ENCODE peak calls at places on chromosomes 7 and 10, in five cellular contexts. B is brain microvascular endothelial cell, T is left ventricle myocardium inferior, H is choroid plexus epithelial cell, W is Panc1. I is an unnamed sample.

GRCh38 chr7:121755818-121756501 is 117.0 kb upstream of the PTPRZ1 start:
- DNase-seq in B (no peak), W (no peak), T (no peak), H (no peak), I (no peak)

GRCh38 chr10:43043773-43044394 is 33.0 kb upstream of the RET start:
- DNase-seq in T (no peak), H (no peak), B (no peak), W (no peak), I (peak; percentile 51)

GRCh38 chr7:139871820-139872219 is 42.8 kb downstream of the TBXAS1 start:
- DNase-seq in W (no peak), B (no peak), H (peak; percentile 60), T (no peak), I (no peak)

GRCh38 chr7:34222722-34223121 is 317.4 kb downstream of the BMPER start:
- DNase-seq in T (no peak), B (no peak), W (no peak), H (no peak), I (no peak)

GRCh38 chr10:17453377-17454091 is 861 bp downstream of the ST8SIA6 start:
- DNase-seq in B (no peak), W (no peak), H (peak; percentile 25), T (peak; percentile 28), I (peak; percentile 80)

GRCh38 chr7:44508328-44508990 is 18.0 kb upstream of the NUDCD3 start:
- DNase-seq in W (no peak), T (no peak), B (no peak), H (no peak), I (no peak)

GRCh38 chr10:119247550-119247894 is 40.2 kb downstream of the GRK5 start:
- DNase-seq in W (no peak), T (no peak), B (no peak), H (no peak), I (no peak)

GRCh38 chr7:44109991-44110390 is 5.8 kb downstream of the AEBP1 start:
- DNase-seq in H (no peak), B (no peak), W (no peak), T (no peak), I (peak; percentile 59)

GRCh38 chr7:108630002-108630401 is 60.3 kb downstream of the DNAJB9 start:
- DNase-seq in H (peak; percentile 56), B (peak; percentile 5), T (no peak), W (no peak), I (no peak)

GRCh38 chr7:98238076-98238475 is 14.0 kb downstream of the TECPR1 start:
- DNase-seq in W (no peak), B (no peak), T (no peak), H (no peak), I (no peak)

GRCh38 chr7:121480566-121481335 is 84.6 kb upstream of the FAM3C start:
- DNase-seq in W (no peak), B (no peak), H (peak; percentile 46), T (no peak), I (no peak)

GRCh38 chr10:119478111-119479047 is 64.1 kb downstream of the RGS10 start:
- DNase-seq in B (no peak), T (no peak), H (peak; percentile 16), W (no peak), I (no peak)

GRCh38 chr7:123122951-123123350 is 76.8 kb downstream of the SLC13A1 start:
- DNase-seq in T (no peak), H (no peak), B (no peak), W (no peak), I (no peak)

GRCh38 chr10:93465806-93466675 is 16.1 kb downstream of the MYOF start:
- DNase-seq in W (peak; percentile 91), T (peak; percentile 75), H (peak; percentile 91), B (peak; percentile 89), I (peak; percentile 95)

GRCh38 chr10:48335788-48336187 is 29.3 kb downstream of the MAPK8 start:
- DNase-seq in B (no peak), T (no peak), H (no peak), W (no peak), I (no peak)

GRCh38 chr10:79046326-79046725 is 22.4 kb upstream of the ZMIZ1 start:
- DNase-seq in T (peak; percentile 5), H (no peak), B (no peak), W (no peak), I (no peak)

GRCh38 chr7:36430171-36430570 is 40.5 kb downstream of the ANLN start:
- DNase-seq in T (no peak), W (no peak), H (no peak), B (no peak), I (no peak)

GRCh38 chr7:129689995-129690581 is 78.6 kb downstream of the NRF1 start:
- DNase-seq in T (no peak), W (no peak), B (no peak), H (no peak), I (no peak)

GRCh38 chr7:43537765-43538403 is 45.0 kb upstream of the STK17A start:
- DNase-seq in B (no peak), W (no peak), H (peak; percentile 73), T (no peak), I (no peak)

GRCh38 chr7:39530996-39531395 is 35.2 kb upstream of the YAE1 start:
- DNase-seq in W (no peak), H (no peak), B (no peak), T (no peak), I (no peak)

GRCh38 chr10:104323085-104323484 is 15.2 kb downstream of the ITPRIP start:
- DNase-seq in H (peak; percentile 18), T (no peak), B (no peak), W (no peak), I (peak; percentile 8)

GRCh38 chr7:47497367-47498096 is 84.4 kb downstream of the TNS3 start:
- DNase-seq in W (no peak), B (no peak), H (peak; percentile 47), T (no peak), I (peak; percentile 43)

GRCh38 chr10:78856421-78856820 is 212.3 kb upstream of the ZMIZ1 start:
- DNase-seq in B (no peak), T (peak; percentile 85), H (no peak), W (no peak), I (peak; percentile 85)

GRCh38 chr7:151086802-151087246 is 549 bp downstream of the AGAP3 start:
- DNase-seq in T (no peak), W (no peak), B (no peak), H (peak; percentile 45), I (peak; percentile 85)

GRCh38 chr7:130734525-130735272 is 692 bp upstream of the KLF14 start:
- DNase-seq in H (no peak), B (no peak), W (no peak), T (no peak), I (no peak)

DNA sequence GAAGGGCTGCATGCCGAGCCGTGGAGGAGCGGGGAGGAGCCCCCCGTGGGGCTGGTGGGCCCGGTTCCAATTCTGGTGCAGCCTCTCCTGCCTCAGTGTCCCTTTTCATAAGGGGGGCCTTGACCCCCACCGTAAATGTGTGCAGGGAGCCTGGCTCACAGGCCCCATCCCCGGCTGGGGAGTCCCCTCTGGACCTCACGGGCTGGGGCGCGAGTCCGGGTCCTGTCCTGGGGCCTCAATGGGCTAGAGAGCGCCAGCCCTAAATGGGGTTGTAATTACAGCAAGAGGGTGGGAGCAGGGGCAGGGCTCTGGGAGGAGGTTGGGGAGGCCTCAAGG is 203.0 kb downstream of the ELFN1 start:
- DNase-seq in T (no peak), B (no peak), W (no peak), H (no peak), I (no peak)
- TF ChIP-seq CTCF in T (no peak), B (no peak), W (no peak), H (no peak), I (no peak)

GRCh38 chr10:111515706-111516105 is 438.9 kb downstream of the ADRA2A start:
- DNase-seq in T (no peak), B (no peak), H (no peak), W (no peak), I (no peak)
- H3K4me3 ChIP-seq in T (no peak overlapping the region), B (no peak overlapping the region), H (no peak overlapping the region), W (no peak overlapping the region), I (no peak overlapping the region)

GRCh38 chr7:38070718-38071117 is 107.3 kb upstream of the STARD3NL start:
- DNase-seq in W (peak; percentile 12), T (no peak), B (peak; percentile 67), H (peak; percentile 45), I (no peak)
- TF ChIP-seq CTCF in W (peak; percentile 80), T (peak; percentile 52), B (peak; percentile 64), H (peak; percentile 70), I (peak; percentile 10)

DNA sequence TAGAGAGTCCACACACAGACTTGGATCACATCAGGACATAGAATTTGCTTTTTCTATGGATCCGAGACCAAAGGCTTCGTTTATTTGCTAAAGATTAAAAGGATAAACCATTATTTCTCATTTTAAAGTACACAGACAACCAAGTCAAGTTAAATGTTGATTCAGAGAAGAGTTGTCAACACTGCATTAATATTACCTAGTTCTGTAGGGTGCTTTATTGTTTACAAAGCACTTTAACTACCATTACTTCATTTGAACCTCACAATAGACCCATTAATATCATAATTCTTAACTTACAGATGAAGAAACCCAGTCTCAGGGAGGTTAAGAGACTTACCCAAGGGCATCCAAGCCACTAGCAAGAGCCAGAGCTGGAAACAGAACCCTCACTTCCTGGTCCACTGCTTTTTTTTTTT is 43.2 kb upstream of the GSAP start:
- DNase-seq in B (no peak), T (no peak), W (no peak), H (no peak), I (no peak)
- H3K4me3 ChIP-seq in B (no peak overlapping the region), T (no peak overlapping the region), W (no peak overlapping the region), H (no peak overlapping the region), I (no peak overlapping the region)

DNA sequence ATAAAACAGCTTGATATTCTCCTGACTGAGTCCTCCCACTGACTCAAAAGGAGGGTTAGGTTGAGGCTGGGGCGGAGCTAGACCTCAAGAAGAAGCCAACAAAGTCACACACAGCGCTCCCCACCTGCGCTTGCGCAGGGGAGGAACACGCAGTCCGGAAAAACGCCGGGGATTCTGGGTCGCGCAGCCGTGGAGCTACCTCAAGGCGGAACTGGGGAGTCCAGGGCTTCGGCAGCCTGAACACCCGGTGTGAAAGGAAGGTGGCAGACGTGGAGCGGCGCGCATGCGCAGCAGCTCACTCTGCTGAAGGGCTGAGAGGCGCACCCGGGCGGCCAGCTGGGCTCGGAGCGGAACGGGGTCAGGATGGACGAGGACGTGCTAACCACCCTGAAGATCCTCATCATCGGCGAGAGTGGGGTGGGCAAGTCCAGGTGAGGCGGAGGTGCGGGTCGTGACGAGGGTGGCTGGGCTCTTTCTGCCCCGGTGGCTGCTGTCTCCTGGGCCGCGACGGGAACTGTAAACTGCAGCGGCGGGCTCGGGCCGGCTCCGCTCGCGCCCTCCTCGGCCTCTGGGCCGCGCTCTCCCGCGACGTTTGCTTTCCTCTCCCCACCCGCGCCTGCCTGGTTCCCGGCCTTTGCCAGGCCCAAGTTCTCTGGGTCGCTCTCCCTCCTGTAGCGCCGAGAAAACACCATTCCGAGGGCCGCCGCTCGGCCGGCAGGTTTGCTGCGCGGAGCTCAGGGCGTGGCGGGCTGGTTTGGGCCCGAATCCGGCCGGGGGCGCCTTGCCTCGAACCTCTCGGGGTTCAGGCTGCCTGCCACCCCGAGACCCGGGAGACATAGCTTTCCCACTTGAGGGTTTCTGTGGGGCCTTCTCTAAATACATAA is at the start of gene RAB18:
- DNase-seq in T (peak; percentile 98), H (peak; percentile 99), B (peak; percentile 98), W (peak; percentile 85), I (peak; percentile 100)
- TF ChIP-seq CTCF in T (peak; percentile 6), H (peak; percentile 18), B (peak; percentile 10), W (no peak), I (no peak)

GRCh38 chr10:70131560-70131937 is 1.1 kb downstream of the AIFM2 start:
- DNase-seq in T (no peak), W (no peak), B (no peak), H (no peak), I (no peak)
- H3K4me3 ChIP-seq in T (peak overlapping the region; percentile 74), W (peak overlapping the region; percentile 81), B (no peak overlapping the region), H (no peak overlapping the region), I (peak overlapping the region; percentile 77)

GRCh38 chr10:59700709-59701108 is 8.9 kb downstream of the SLC16A9 start:
- DNase-seq in B (no peak), T (no peak), H (no peak), W (no peak), I (no peak)
- TF ChIP-seq CTCF in B (no peak), T (no peak), H (no peak), W (peak; percentile 7), I (no peak)

GRCh38 chr7:105019269-105019668 is 5.3 kb downstream of the KMT2E start:
- DNase-seq in W (no peak), H (no peak), B (no peak), T (no peak), I (no peak)
- H3K4me3 ChIP-seq in W (no peak overlapping the region), H (no peak overlapping the region), B (no peak overlapping the region), T (peak overlapping the region; percentile 75), I (no peak overlapping the region)

I was measured in kidney.